ENCODE peak calls at places on chromosomes 12 and 14, in seven cellular contexts. L, U, I, O, K, F and A are unnamed samples.

GRCh38 chr14:71165121-71165574 is 257.9 kb downstream of the PCNX1 start:
- DNase-seq in L (no peak), U (no peak), I (no peak), O (peak; percentile 15), K (no peak), F (no peak), A (no peak)

GRCh38 chr14:99260116-99260515 is 11.9 kb downstream of the BCL11B start:
- DNase-seq in L (no peak), U (no peak), I (no peak), O (no peak), K (no peak), F (no peak), A (no peak)

GRCh38 chr14:73741386-73741875 is 27.2 kb upstream of the PNMA1 start:
- DNase-seq in L (peak; percentile 78), U (no peak), I (peak; percentile 84), O (peak; percentile 71), K (peak; percentile 98), F (no peak), A (peak; percentile 59)

GRCh38 chr12:57564178-57564740 is 14.4 kb downstream of the KIF5A start:
- DNase-seq in L (no peak), U (no peak), I (no peak), O (no peak), K (no peak), F (no peak), A (no peak)

GRCh38 chr12:71599213-71599612 is 64.4 kb downstream of the ZFC3H1 start:
- DNase-seq in L (no peak), U (no peak), I (no peak), O (no peak), K (no peak), F (no peak), A (no peak)

GRCh38 chr14:75648066-75648838 is 12.4 kb downstream of the ERG28 start:
- DNase-seq in L (peak; percentile 75), U (peak; percentile 72), I (peak; percentile 70), O (peak; percentile 71), K (peak; percentile 86), F (no peak), A (no peak)

GRCh38 chr12:28535216-28535615 is 345.0 kb downstream of the CCDC91 start:
- DNase-seq in L (no peak), U (no peak), I (no peak), O (no peak), K (no peak), F (no peak), A (no peak)

GRCh38 chr14:94313991-94314655 is 9.0 kb downstream of the SERPINA6 start:
- DNase-seq in L (no peak), U (no peak), I (no peak), O (peak; percentile 28), K (no peak), F (no peak), A (no peak)

GRCh38 chr14:103949386-103949785 is 7.1 kb upstream of the RD3L start:
- DNase-seq in L (no peak), U (no peak), I (no peak), O (no peak), K (no peak), F (no peak), A (no peak)

GRCh38 chr12:120365675-120366340 is 3.2 kb downstream of the MSI1 start:
- DNase-seq in L (no peak), U (no peak), I (no peak), O (no peak), K (no peak), F (no peak), A (no peak)

GRCh38 chr12:26678697-26679660 is 154.0 kb downstream of the ITPR2 start:
- DNase-seq in L (no peak), U (no peak), I (no peak), O (no peak), K (no peak), F (no peak), A (no peak)

GRCh38 chr12:69108024-69108423 is 131.3 kb upstream of the CPSF6 start:
- DNase-seq in L (no peak), U (no peak), I (no peak), O (no peak), K (no peak), F (no peak), A (no peak)

GRCh38 chr12:2051700-2052625 is 824 bp upstream of the CACNA1C start:
- DNase-seq in L (no peak), U (no peak), I (no peak), O (no peak), K (no peak), F (no peak), A (no peak)

GRCh38 chr12:90090929-90091651 is 382.5 kb upstream of the ATP2B1 start:
- DNase-seq in L (no peak), U (no peak), I (no peak), O (peak; percentile 46), K (peak; percentile 91), F (no peak), A (no peak)

GRCh38 chr12:3421599-3421998 is 69.4 kb upstream of the PRMT8 start:
- DNase-seq in L (no peak), U (no peak), I (no peak), O (no peak), K (no peak), F (no peak), A (no peak)

GRCh38 chr14:100376751-100377171 is 53.6 kb downstream of the SLC25A47 start:
- DNase-seq in L (no peak), U (no peak), I (no peak), O (no peak), K (no peak), F (no peak), A (no peak)

DNA sequence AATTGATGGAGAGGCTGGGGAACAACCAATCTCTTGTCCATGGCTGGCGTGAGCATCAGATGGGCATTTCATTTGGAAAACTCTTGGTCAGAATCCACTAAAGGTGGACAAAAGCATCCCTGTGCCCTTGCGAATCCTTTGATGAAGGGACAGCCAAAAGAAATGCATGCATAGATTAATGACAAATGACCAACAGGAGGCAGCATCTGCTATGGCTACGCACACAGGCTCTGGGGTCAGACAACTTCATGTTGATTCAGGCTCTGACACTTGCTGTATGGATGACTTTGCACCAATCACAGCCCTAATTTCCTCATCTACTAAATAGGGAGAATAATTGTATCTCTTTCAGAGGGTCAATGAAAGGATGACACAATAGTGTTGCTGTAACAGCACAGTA is 117.5 kb downstream of the ASCL4 start:
- DNase-seq in L (no peak), U (no peak), I (no peak), O (no peak), K (no peak), F (no peak), A (no peak)
- TF ChIP-seq CTCF in L (no peak), U (no peak), I (peak; percentile 27), O (no peak), K (no peak), F (no peak), A (no peak)

GRCh38 chr12:118332511-118332910 is 40.2 kb downstream of the TAOK3 start:
- DNase-seq in L (no peak), U (no peak), I (no peak), O (no peak), K (no peak), F (no peak), A (no peak)
- H3K27ac ChIP-seq in L (no peak overlapping the region), U (no peak overlapping the region), I (no peak overlapping the region), O (no peak overlapping the region), K (no peak overlapping the region), F (no peak overlapping the region), A (no peak overlapping the region)

GRCh38 chr12:7058850-7059249 is 1.7 kb upstream of the C1S start:
- DNase-seq in L (no peak), U (no peak), I (no peak), O (no peak), K (no peak), F (no peak), A (no peak)

GRCh38 chr12:7061596-7061995 is 1.1 kb downstream of the C1S start:
- DNase-seq in L (peak; percentile 61), U (no peak), I (no peak), O (no peak), K (no peak), F (no peak), A (no peak)

GRCh38 chr12:7061138-7061537 is 620 bp downstream of the C1S start:
- DNase-seq in L (no peak), U (no peak), I (no peak), O (no peak), K (no peak), F (no peak), A (no peak)

GRCh38 chr12:7059780-7060179 is 738 bp upstream of the C1S start:
- DNase-seq in L (no peak), U (no peak), I (no peak), O (no peak), K (no peak), F (no peak), A (no peak)

DNA sequence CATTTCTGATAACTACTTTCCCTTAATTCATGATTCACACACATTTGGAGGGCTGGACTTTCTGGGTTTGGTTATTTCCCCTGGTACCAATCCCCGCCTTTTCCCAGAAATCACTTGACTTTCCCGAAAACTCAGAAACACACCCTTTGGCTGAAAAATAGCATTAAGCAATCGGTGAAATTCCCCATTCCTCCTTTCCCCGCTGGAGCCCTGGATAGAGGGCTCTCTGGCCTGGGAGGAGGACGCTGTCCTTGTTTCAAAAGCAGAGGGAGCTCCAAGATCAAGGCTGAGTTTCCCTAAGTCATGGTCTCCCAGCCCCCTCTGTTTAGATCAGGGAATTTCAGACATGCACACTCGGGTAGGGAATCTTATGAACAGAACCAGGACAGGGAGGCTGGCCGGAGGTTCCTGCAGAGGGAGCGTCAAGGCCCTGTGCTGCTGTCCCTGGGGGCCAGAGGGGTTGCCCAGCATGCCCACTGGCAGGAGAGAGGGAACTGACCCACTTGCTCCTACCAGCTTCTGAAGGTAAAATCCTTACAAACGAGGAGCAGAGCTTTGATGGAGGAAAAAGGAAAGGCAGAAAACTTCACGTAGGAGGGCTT is at the start of gene C1S:
- DNase-seq in L (peak; percentile 72), U (peak; percentile 61), I (peak; percentile 48), O (peak; percentile 69), K (no peak), F (no peak), A (no peak)
- TF ChIP-seq CTCF in L (peak; percentile 93), U (peak; percentile 89), I (peak; percentile 70), O (peak; percentile 84), K (peak; percentile 85), F (no peak), A (no peak)

GRCh38 chr12:107375231-107375630 is 281.9 kb upstream of the CRY1 start:
- DNase-seq in L (no peak), U (no peak), I (no peak), O (no peak), K (no peak), F (no peak), A (no peak)

GRCh38 chr12:107373238-107373809 is 280.0 kb upstream of the CRY1 start:
- DNase-seq in L (no peak), U (no peak), I (no peak), O (no peak), K (no peak), F (no peak), A (no peak)

GRCh38 chr12:107374136-107374535 is 280.8 kb upstream of the CRY1 start:
- DNase-seq in L (no peak), U (no peak), I (no peak), O (no peak), K (no peak), F (no peak), A (no peak)

GRCh38 chr12:107369679-107370078 is 276.3 kb upstream of the CRY1 start:
- DNase-seq in L (no peak), U (no peak), I (no peak), O (no peak), K (no peak), F (no peak), A (peak; percentile 43)

DNA sequence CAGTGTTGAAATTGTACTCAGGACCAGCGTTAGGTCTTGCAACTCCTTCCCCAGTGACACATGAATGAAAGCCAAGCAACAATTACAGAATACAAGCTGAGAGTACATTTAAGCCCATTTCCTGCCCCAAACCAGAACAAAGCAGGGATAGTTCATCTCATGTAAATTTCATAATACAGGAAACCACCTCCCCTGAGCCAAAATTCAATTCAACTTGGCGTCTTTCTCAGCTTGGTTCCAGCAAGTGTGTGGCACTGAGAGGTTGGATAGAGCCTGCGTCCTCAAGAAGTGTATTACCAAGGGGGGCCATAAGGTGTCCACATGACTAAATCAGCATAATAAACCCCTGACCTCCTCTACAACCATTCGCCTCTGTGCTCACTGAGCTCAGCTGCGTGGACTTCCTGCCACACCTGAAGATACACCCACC is 278.9 kb upstream of the CRY1 start:
- DNase-seq in L (no peak), U (no peak), I (no peak), O (no peak), K (no peak), F (peak; percentile 7), A (peak; percentile 16)
- H3K27ac ChIP-seq in L (no peak overlapping the region), U (no peak overlapping the region), I (no peak overlapping the region), O (no peak overlapping the region), K (peak overlapping the region; percentile 32), F (peak overlapping the region; percentile 43), A (peak overlapping the region; percentile 69)